ENCODE peak calls at places on chromosomes 3 and 15, in five cellular contexts. C, V, D, E and B are unnamed samples. For H3K36me3 and H3K27me3, the result is how much of the 10 kb centered on the place peaks cover.

GRCh38 chr3:194375473-194375872 is 5.9 kb upstream of the LRRC15 start:
- DNase-seq in C (no peak), V (no peak), D (no peak), E (no peak), B (no peak)

GRCh38 chr15:66193066-66193465 is 60.5 kb downstream of the MEGF11 start:
- DNase-seq in C (peak), V (no peak), D (no peak), E (no peak), B (no peak)

GRCh38 chr15:78538358-78538757 is 1.9 kb upstream of the PSMA4 start:
- DNase-seq in C (no peak), V (no peak), D (no peak), E (no peak), B (no peak)

GRCh38 chr15:51267047-51267713 is 71.2 kb downstream of the CYP19A1 start:
- DNase-seq in C (no peak), V (no peak), D (no peak), E (peak), B (no peak)

GRCh38 chr3:42667523-42668402 is 14.3 kb downstream of the ZBTB47 start:
- DNase-seq in C (no peak), V (no peak), D (no peak), E (peak), B (peak)

GRCh38 chr15:52804526-52805081 is 14.5 kb upstream of the ONECUT1 start:
- DNase-seq in C (no peak), V (no peak), D (no peak), E (no peak), B (no peak)

GRCh38 chr3:40490916-40491315 is 14.0 kb downstream of the ZNF619 start:
- DNase-seq in C (no peak), V (no peak), D (no peak), E (no peak), B (no peak)

GRCh38 chr3:23356169-23356568 is 153.0 kb downstream of the UBE2E2 start:
- DNase-seq in C (no peak), V (no peak), D (no peak), E (no peak), B (no peak)

GRCh38 chr3:31543375-31543774 is 10.7 kb downstream of the STT3B start:
- DNase-seq in C (no peak), V (no peak), D (no peak), E (no peak), B (no peak)

GRCh38 chr15:36275656-36276055 is 303.8 kb upstream of the CDIN1 start:
- DNase-seq in C (no peak), V (no peak), D (no peak), E (no peak), B (no peak)

GRCh38 chr3:120824613-120825012 is 82.1 kb downstream of the GTF2E1 start:
- DNase-seq in C (no peak), V (no peak), D (no peak), E (no peak), B (no peak)

GRCh38 chr3:9183811-9184463 is 65.5 kb downstream of the SRGAP3 start:
- DNase-seq in C (no peak), V (no peak), D (no peak), E (no peak), B (peak)

GRCh38 chr3:135871311-135871710 is 94.2 kb upstream of the PPP2R3A start:
- DNase-seq in C (peak), V (no peak), D (no peak), E (no peak), B (no peak)

GRCh38 chr15:96119734-96120133 is 210.8 kb upstream of the NR2F2 start:
- DNase-seq in C (no peak), V (no peak), D (no peak), E (no peak), B (peak)

GRCh38 chr3:197750863-197751737 is 1.4 kb downstream of the FYTTD1 start:
- DNase-seq in C (peak), V (peak), D (peak), E (peak), B (peak)

GRCh38 chr15:59609730-59610712 is 1.6 kb upstream of the GCNT3 start:
- DNase-seq in C (no peak), V (no peak), D (no peak), E (no peak), B (peak)

GRCh38 chr15:29726553-29726952 is 95.7 kb downstream of the TJP1 start:
- DNase-seq in C (no peak), V (no peak), D (no peak), E (no peak), B (no peak)

GRCh38 chr3:134666466-134666865 is 15.6 kb upstream of the KY start:
- DNase-seq in C (no peak), V (no peak), D (peak), E (no peak), B (no peak)

GRCh38 chr3:45026038-45026437 is at the start of gene CLEC3B:
- DNase-seq in C (peak), V (no peak), D (peak), E (peak), B (peak)

GRCh38 chr15:68632101-68632500 is 53.3 kb downstream of the CORO2B start:
- DNase-seq in C (no peak), V (no peak), D (no peak), E (no peak), B (no peak)

GRCh38 chr15:83306561-83306960 is 22.1 kb upstream of the BNC1 start:
- DNase-seq in C (no peak), V (no peak), D (no peak), E (no peak), B (no peak)

GRCh38 chr15:69954726-69955125 is 143.0 kb downstream of the TLE3 start:
- DNase-seq in C (no peak), V (no peak), D (no peak), E (no peak), B (no peak)

GRCh38 chr15:24054547-24055245 is 367.6 kb upstream of the NDN start:
- DNase-seq in C (no peak), V (no peak), D (peak), E (no peak), B (peak)

GRCh38 chr15:31501536-31502157 is 175.0 kb downstream of the KLF13 start:
- DNase-seq in C (no peak), V (no peak), D (no peak), E (no peak), B (no peak)

GRCh38 chr15:98547741-98548166 is 100.6 kb upstream of the IGF1R start:
- DNase-seq in C (peak), V (no peak), D (no peak), E (no peak), B (peak)

GRCh38 chr3:143613226-143613625 is 235.0 kb downstream of the SLC9A9 start:
- DNase-seq in C (no peak), V (no peak), D (no peak), E (no peak), B (no peak)

GRCh38 chr3:126083511-126083912 is 412 bp downstream of the SLC41A3 start:
- DNase-seq in C (peak), V (peak), D (peak), E (no peak), B (peak)

GRCh38 chr3:32203854-32204253 is 34.6 kb upstream of the CMTM8 start:
- DNase-seq in C (peak), V (no peak), D (peak), E (no peak), B (no peak)

GRCh38 chr15:81475926-81476325 is 101.9 kb upstream of the TMC3 start:
- DNase-seq in C (no peak), V (no peak), D (no peak), E (no peak), B (no peak)

GRCh38 chr3:97481416-97481815 is 283.1 kb upstream of the ARL6 start:
- DNase-seq in C (no peak), V (no peak), D (no peak), E (peak), B (no peak)

GRCh38 chr3:37307321-37307720 is 132.9 kb upstream of the LRRFIP2 start:
- DNase-seq in C (no peak), V (no peak), D (no peak), E (no peak), B (no peak)

DNA sequence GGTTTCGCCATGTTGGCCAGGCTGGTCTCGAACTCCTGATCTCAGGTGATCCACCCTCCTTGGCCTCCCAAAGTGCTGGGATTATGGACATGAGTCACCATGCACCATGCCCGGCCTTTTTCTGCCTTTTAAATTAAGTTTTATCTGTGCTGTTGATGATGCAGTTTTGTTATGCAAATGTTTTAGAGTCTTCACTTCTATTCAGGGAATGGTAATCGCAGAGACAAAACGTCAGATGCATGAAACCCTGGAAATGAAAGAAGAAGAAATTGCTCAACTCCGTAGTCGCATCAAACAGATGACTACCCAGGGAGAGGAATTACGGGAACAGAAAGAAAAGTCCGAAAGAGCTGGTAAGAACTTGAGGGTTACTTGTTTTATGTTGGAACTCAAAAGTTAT is 127.6 kb upstream of the LRRFIP2 start:
- DNase-seq in C (no peak), V (no peak), D (no peak), E (no peak), B (no peak)
- H3K36me3 ChIP-seq in C (under half), V (under half), D (half or more), E (under half), B (under half)

DNA sequence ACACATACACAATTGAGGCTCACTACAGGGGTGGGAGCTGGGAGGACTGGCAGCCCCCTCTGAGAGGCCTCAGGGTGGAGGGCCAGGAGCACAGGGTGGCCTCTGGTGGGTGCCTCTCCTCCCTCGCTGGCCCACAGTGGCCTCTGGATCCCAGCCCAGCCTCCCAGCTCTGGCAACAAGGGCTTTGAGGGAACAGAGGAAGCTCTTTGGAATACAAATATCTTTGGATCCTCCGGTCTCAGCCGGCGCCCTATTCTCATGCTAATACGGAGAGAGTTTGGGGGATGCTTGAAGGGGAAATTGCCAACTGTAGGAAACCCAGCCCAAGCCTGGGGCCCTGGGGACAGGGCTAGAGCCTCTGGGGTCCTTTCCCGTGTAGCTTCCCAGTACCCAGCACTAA is 33.4 kb upstream of the INSYN1 start:
- DNase-seq in C (no peak), V (no peak), D (no peak), E (no peak), B (no peak)
- H3K27ac ChIP-seq in C (no peak), V (no peak), D (no peak), E (no peak), B (no peak)

GRCh38 chr3:150341893-150342292 is 66.2 kb upstream of the TSC22D2 start:
- DNase-seq in C (no peak), V (no peak), D (no peak), E (peak), B (no peak)
- H3K27me3 ChIP-seq in C (under half), V (under half), D (under half), E (under half), B (under half)

GRCh38 chr3:124767259-124767658 is 37.0 kb downstream of the UMPS start:
- DNase-seq in C (no peak), V (no peak), D (no peak), E (no peak), B (peak)
- H3K36me3 ChIP-seq in C (under half), V (under half), D (half or more), E (under half), B (under half)

DNA sequence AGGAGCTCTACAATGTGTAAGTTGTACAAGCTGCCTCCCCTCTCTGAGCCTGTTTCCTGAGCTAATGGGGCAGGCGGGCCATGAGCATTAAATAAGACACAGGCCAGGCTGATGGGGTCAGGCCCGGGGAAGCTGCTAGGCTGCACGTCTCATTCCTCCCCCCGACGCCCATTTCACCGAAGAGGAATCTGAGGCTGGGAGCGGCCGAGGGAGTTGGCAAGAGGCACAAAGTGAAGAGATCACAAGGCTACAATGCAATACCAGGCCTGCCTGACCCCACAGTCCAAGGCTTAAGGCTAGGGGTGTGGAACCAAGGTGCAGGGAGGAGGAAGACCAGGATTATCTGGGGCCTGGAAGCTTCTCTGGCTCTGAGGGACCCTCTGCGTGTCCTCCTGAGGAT is 19.4 kb downstream of the PLXND1 start:
- DNase-seq in C (peak), V (no peak), D (peak), E (no peak), B (no peak)
- H3K27ac ChIP-seq in C (no peak), V (no peak), D (peak), E (no peak), B (no peak)

DNA sequence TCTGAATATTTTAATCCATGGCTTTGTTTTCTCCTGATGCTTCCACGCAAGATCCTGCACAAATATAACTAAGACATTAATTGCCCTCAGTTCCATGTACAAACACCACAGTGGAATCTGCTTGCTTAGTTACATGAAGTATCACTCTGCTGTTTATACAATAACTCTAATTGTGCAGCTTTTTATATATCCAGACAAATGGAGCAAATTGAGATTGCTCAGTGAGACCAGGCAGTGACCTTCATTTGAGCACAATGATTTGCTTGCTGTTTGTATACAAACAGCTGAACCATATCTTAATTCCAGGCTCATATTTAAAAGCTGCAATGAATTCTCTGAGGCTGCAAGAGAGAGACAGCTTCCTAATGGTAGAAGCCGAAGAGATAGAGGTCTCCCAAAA is 243.7 kb downstream of the CADPS start:
- DNase-seq in C (no peak), V (no peak), D (no peak), E (no peak), B (no peak)
- H3K27me3 ChIP-seq in C (under half), V (under half), D (under half), E (under half), B (under half)

DNA sequence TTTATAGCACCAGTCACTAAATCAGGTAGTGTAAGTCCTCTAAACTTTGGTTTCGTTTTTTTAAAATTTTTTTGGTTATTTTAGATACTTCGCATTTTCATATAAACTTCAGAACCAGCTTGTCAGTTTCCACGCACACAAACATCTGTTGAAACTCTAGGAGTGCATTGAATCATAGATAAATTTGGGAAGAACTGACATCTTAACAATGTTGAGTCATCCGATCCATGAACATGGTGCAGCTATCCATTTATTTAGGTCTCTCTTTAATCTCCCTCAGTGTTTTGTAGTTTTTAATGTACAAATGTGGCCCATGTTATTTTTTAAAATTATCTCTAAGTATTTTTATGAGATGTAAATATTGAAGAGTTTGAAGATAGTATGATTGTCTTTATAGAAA is 17.7 kb downstream of the TICRR start:
- DNase-seq in C (no peak), V (no peak), D (no peak), E (no peak), B (no peak)
- H3K36me3 ChIP-seq in C (under half), V (under half), D (under half), E (under half), B (half or more)

GRCh38 chr15:57253082-57253481 is 123.2 kb upstream of the CGNL1 start:
- DNase-seq in C (no peak), V (no peak), D (no peak), E (no peak), B (no peak)
- H3K27ac ChIP-seq in C (no peak), V (no peak), D (no peak), E (no peak), B (no peak)